ENCODE peak calls at places on chromosome 2, in five cellular contexts. N is choroid plexus epithelial cell, G is endodermal cell, Q is cardiac muscle cell, H is GM20000. M is an unnamed sample.
A peak's percentile ranks its signal among the peaks of the same experiment; 100 is the strongest.

GRCh38 chr2:74917702-74918619 is 40.5 kb upstream of the POLE4 start:
- DNase-seq in N (peak; percentile 66), G (no peak), H (no peak), Q (peak; percentile 38), M (no peak)

GRCh38 chr2:179539112-179539511 is 274.5 kb upstream of the SESTD1 start:
- DNase-seq in H (no peak), G (no peak), N (no peak), Q (no peak), M (no peak)

GRCh38 chr2:131410173-131410572 is 46.2 kb upstream of the RAB6D start:
- DNase-seq in H (no peak), G (no peak), Q (no peak), N (no peak), M (no peak)

GRCh38 chr2:118747066-118747465 is 100.4 kb downstream of the EN1 start:
- DNase-seq in G (no peak), Q (no peak), H (no peak), N (no peak), M (no peak)

GRCh38 chr2:77007668-77008067 is 514.5 kb downstream of the LRRTM4 start:
- DNase-seq in N (no peak), Q (no peak), G (no peak), H (no peak), M (no peak)

GRCh38 chr2:25023333-25023732 is 18.5 kb upstream of the EFR3B start:
- DNase-seq in Q (no peak), H (no peak), N (no peak), G (no peak), M (no peak)

GRCh38 chr2:121564905-121565304 is 34.2 kb downstream of the RNU4ATAC start:
- DNase-seq in Q (no peak), N (no peak), G (no peak), H (no peak), M (no peak)

GRCh38 chr2:228657807-228658402 is 476.4 kb upstream of the SPHKAP start:
- DNase-seq in H (peak; percentile 8), G (no peak), Q (peak; percentile 62), N (peak; percentile 76), M (no peak)

GRCh38 chr2:192051533-192051932 is 143.2 kb downstream of the TMEFF2 start:
- DNase-seq in H (no peak), N (no peak), Q (no peak), G (no peak), M (no peak)

GRCh38 chr2:6470518-6470917 is 395.2 kb downstream of the CMPK2 start:
- DNase-seq in H (no peak), N (no peak), G (no peak), Q (no peak), M (no peak)

GRCh38 chr2:124967325-124967724 is 942.2 kb downstream of the CNTNAP5 start:
- DNase-seq in G (no peak), H (no peak), N (no peak), Q (no peak), M (no peak)

GRCh38 chr2:207253946-207254345 is 88.2 kb upstream of the KLF7 start:
- DNase-seq in H (no peak), Q (peak; percentile 91), G (no peak), N (peak; percentile 84), M (no peak)

GRCh38 chr2:230849633-230850357 is 14.9 kb upstream of the ITM2C start:
- DNase-seq in H (peak; percentile 81), Q (peak; percentile 44), G (peak; percentile 97), N (peak; percentile 28), M (no peak)

GRCh38 chr2:218804817-218805216 is 22.9 kb downstream of the CYP27A1 start:
- DNase-seq in Q (no peak), H (no peak), G (no peak), N (no peak), M (no peak)

GRCh38 chr2:143140864-143141637 is 11.8 kb downstream of the ARHGAP15 start:
- DNase-seq in G (no peak), H (no peak), Q (no peak), N (no peak), M (no peak)

GRCh38 chr2:170578596-170578995 is 136.5 kb upstream of the SP5 start:
- DNase-seq in G (no peak), Q (no peak), N (no peak), H (no peak), M (no peak)

GRCh38 chr2:223732346-223732745 is 105.0 kb downstream of the AP1S3 start:
- DNase-seq in G (no peak), N (peak; percentile 27), Q (no peak), H (no peak), M (no peak)

GRCh38 chr2:134724341-134724740 is 5.5 kb upstream of the TMEM163 start:
- DNase-seq in H (no peak), G (no peak), N (no peak), Q (no peak), M (no peak)

GRCh38 chr2:134718956-134719814 is at the start of gene TMEM163:
- DNase-seq in N (no peak), G (peak; percentile 79), H (peak; percentile 73), Q (no peak), M (no peak)

GRCh38 chr2:134718095-134718955 is 475 bp downstream of the TMEM163 start:
- DNase-seq in Q (peak; percentile 7), H (peak; percentile 70), N (peak; percentile 2), G (peak; percentile 79), M (no peak)

GRCh38 chr2:134721596-134721995 is 2.8 kb upstream of the TMEM163 start:
- DNase-seq in Q (no peak), H (no peak), G (no peak), N (no peak), M (no peak)

DNA sequence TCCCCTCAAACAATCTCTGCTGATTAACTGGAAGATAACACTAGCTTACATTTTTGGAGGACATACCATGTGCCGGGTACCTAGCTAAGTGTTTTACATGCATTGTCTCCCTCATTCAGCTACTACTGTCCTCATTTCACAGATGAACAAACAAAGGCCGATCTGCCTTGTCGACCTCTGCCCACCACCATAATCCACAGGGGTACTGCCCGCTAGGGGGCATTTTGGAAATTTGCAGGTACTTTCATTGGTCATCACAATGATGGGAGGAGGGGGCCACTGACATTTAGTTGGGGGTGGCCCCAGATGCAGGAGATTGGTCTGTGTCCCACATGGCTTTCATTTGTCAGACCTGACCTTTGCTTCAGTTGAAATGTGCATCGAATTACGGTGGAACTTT is 3.9 kb upstream of the TMEM163 start:
- DNase-seq in H (no peak), N (no peak), G (peak; percentile 79), Q (no peak), M (no peak)
- TF ChIP-seq CTCF in H (no peak), N (peak; percentile 35), G (peak; percentile 72), Q (no peak), M (peak; percentile 53)

DNA sequence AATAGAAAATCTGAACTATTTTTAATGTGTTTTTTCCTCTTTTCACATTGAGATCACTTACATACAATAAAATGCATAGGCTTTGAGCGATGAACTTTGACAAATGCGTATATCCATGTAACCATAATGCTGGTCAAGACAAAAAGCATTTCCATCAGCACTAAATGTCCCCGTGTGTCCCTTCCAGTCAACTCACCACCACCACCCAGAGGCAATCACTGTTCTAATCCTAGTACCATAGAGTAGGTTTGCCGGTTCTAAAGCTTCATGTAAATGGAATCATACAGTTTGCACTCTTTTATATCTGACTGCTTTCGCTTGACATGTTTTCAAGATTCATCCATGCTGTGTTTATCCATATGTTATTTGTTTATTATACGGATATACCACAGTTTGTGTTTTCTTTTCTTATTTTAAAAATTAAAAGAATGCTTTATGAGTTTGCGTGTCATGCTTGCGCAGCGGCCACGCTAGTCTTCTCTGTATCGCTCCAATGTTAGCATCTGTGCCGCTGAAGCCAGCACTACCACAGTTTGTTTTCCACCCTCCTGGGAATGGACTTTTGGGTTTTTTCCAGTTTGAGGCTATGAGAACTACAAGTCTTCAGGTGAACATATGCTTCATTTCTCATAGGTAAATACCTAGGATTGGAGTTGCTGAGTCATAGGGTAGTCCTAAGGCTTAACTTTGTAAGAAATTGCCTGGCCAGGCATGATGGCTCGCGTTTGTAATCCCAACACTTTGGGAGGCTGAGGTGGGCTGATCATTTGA is 197.5 kb upstream of the CHAC2 start:
- DNase-seq in G (no peak), N (no peak), H (no peak), Q (no peak), M (no peak)
- TF ChIP-seq CTCF in G (peak; percentile 43), N (no peak), H (no peak), Q (no peak), M (no peak)

GRCh38 chr2:233773854-233774253 is 4.3 kb upstream of the MROH2A start:
- DNase-seq in Q (no peak), H (no peak), N (no peak), G (no peak), M (no peak)

GRCh38 chr2:233769260-233769659 is 8.9 kb upstream of the MROH2A start:
- DNase-seq in N (no peak), Q (no peak), G (no peak), H (no peak), M (no peak)

GRCh38 chr2:233775414-233775813 is 2.7 kb upstream of the MROH2A start:
- DNase-seq in Q (no peak), H (no peak), G (no peak), N (no peak), M (no peak)

GRCh38 chr2:233772153-233772552 is 6.0 kb upstream of the MROH2A start:
- DNase-seq in G (no peak), N (no peak), Q (no peak), H (no peak), M (no peak)

DNA sequence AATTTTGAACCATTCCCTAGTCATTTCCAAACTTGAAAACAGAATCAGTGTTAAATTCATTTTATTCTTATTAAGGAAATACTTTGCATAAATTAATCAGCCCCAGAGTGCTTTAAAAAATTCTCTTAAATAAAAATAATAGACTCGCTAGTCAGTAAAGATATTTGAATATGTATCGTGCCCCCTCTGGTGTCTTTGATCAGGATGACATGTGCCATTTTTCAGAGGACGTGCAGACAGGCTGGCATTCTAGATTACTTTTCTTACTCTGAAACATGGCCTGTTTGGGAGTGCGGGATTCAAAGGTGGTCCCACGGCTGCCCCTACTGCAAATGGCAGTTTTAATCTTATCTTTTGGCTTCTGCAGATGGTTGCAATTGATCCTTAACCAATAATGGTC is 5.5 kb upstream of the MROH2A start:
- DNase-seq in Q (no peak), N (no peak), H (no peak), G (no peak), M (no peak)
- TF ChIP-seq CTCF in Q (no peak), N (no peak), H (no peak), G (no peak), M (peak; percentile 53)

GRCh38 chr2:50476174-50476573 is 555.8 kb downstream of the NRXN1 start:
- DNase-seq in Q (no peak), G (peak; percentile 55), N (no peak), H (no peak), M (no peak)
- TF ChIP-seq CTCF in Q (no peak), G (peak; percentile 76), N (peak; percentile 15), H (no peak), M (no peak)

GRCh38 chr2:232884001-232884421 is 13.9 kb downstream of the SNORC start:
- DNase-seq in G (no peak), Q (no peak), N (no peak), H (no peak), M (no peak)
- TF ChIP-seq CTCF in G (no peak), Q (no peak), N (no peak), H (no peak), M (no peak)